ENCODE peak calls at places on chromosomes 7 and 10, in eight cellular contexts. One of them, this sample, is unnamed. For H3K4me1, the result is how much of the 10 kb centered on the place peaks cover.

GRCh38 chr7:17007841-17008240 is 126.1 kb upstream of the AGR3 start:
- DNase-seq in prostate gland: no peak
- DNase-seq in tibial nerve: no peak
- DNase-seq in ovary: no peak
- DNase-seq in endothelial cell of umbilical vein: no peak
- DNase-seq in A549: no peak
- DNase-seq in sigmoid colon: no peak
- DNase-seq in breast epithelium: no peak
- DNase-seq in this sample: no peak

GRCh38 chr7:2713370-2713769 is 25.4 kb downstream of the AMZ1 start:
- DNase-seq in ovary: no peak
- DNase-seq in prostate gland: no peak
- DNase-seq in breast epithelium: no peak
- DNase-seq in endothelial cell of umbilical vein: no peak
- DNase-seq in tibial nerve: no peak
- DNase-seq in A549: no peak
- DNase-seq in sigmoid colon: no peak
- DNase-seq in this sample: no peak

GRCh38 chr7:75892634-75893272 is 13.9 kb downstream of the RHBDD2 start:
- DNase-seq in tibial nerve: peak
- DNase-seq in prostate gland: peak
- DNase-seq in endothelial cell of umbilical vein: no peak
- DNase-seq in sigmoid colon: peak
- DNase-seq in ovary: peak
- DNase-seq in A549: no peak
- DNase-seq in breast epithelium: peak
- DNase-seq in this sample: peak

GRCh38 chr7:13874783-13875182 is 114.7 kb downstream of the ETV1 start:
- DNase-seq in tibial nerve: no peak
- DNase-seq in ovary: no peak
- DNase-seq in breast epithelium: no peak
- DNase-seq in sigmoid colon: no peak
- DNase-seq in prostate gland: peak
- DNase-seq in A549: no peak
- DNase-seq in endothelial cell of umbilical vein: no peak
- DNase-seq in this sample: no peak

GRCh38 chr7:23207029-23207428 is 25.2 kb downstream of the NUP42 start:
- DNase-seq in prostate gland: no peak
- DNase-seq in endothelial cell of umbilical vein: no peak
- DNase-seq in A549: no peak
- DNase-seq in sigmoid colon: no peak
- DNase-seq in tibial nerve: no peak
- DNase-seq in breast epithelium: no peak
- DNase-seq in ovary: no peak
- DNase-seq in this sample: no peak

GRCh38 chr10:126133906-126134703 is 237.7 kb downstream of the FANK1 start:
- DNase-seq in endothelial cell of umbilical vein: no peak
- DNase-seq in A549: peak
- DNase-seq in tibial nerve: no peak
- DNase-seq in breast epithelium: no peak
- DNase-seq in sigmoid colon: no peak
- DNase-seq in ovary: no peak
- DNase-seq in prostate gland: no peak
- DNase-seq in this sample: no peak

GRCh38 chr10:77357611-77358010 is 280.0 kb downstream of the KCNMA1 start:
- DNase-seq in sigmoid colon: no peak
- DNase-seq in breast epithelium: no peak
- DNase-seq in ovary: no peak
- DNase-seq in endothelial cell of umbilical vein: peak
- DNase-seq in prostate gland: no peak
- DNase-seq in tibial nerve: no peak
- DNase-seq in A549: peak
- DNase-seq in this sample: no peak

GRCh38 chr10:119028900-119029612 is 458 bp upstream of the NANOS1 start:
- DNase-seq in tibial nerve: peak
- DNase-seq in breast epithelium: peak
- DNase-seq in A549: peak
- DNase-seq in prostate gland: peak
- DNase-seq in sigmoid colon: peak
- DNase-seq in ovary: peak
- DNase-seq in endothelial cell of umbilical vein: peak
- DNase-seq in this sample: peak

GRCh38 chr7:45984386-45985295 is 63.6 kb upstream of the IGFBP3 start:
- DNase-seq in prostate gland: no peak
- DNase-seq in A549: no peak
- DNase-seq in ovary: no peak
- DNase-seq in breast epithelium: no peak
- DNase-seq in endothelial cell of umbilical vein: no peak
- DNase-seq in sigmoid colon: no peak
- DNase-seq in tibial nerve: no peak
- DNase-seq in this sample: no peak

GRCh38 chr10:24456319-24456718 is 247.4 kb downstream of the KIAA1217 start:
- DNase-seq in breast epithelium: no peak
- DNase-seq in sigmoid colon: no peak
- DNase-seq in endothelial cell of umbilical vein: no peak
- DNase-seq in tibial nerve: no peak
- DNase-seq in prostate gland: no peak
- DNase-seq in ovary: no peak
- DNase-seq in A549: no peak
- DNase-seq in this sample: no peak

GRCh38 chr10:104328916-104329710 is 9.2 kb downstream of the ITPRIP start:
- DNase-seq in breast epithelium: peak
- DNase-seq in sigmoid colon: peak
- DNase-seq in endothelial cell of umbilical vein: peak
- DNase-seq in ovary: peak
- DNase-seq in A549: peak
- DNase-seq in prostate gland: peak
- DNase-seq in tibial nerve: no peak
- DNase-seq in this sample: no peak

GRCh38 chr10:51960494-51960895 is 261.1 kb upstream of the CSTF2T start:
- DNase-seq in endothelial cell of umbilical vein: peak
- DNase-seq in tibial nerve: peak
- DNase-seq in breast epithelium: no peak
- DNase-seq in A549: peak
- DNase-seq in sigmoid colon: no peak
- DNase-seq in ovary: no peak
- DNase-seq in prostate gland: no peak
- DNase-seq in this sample: no peak

GRCh38 chr10:51377070-51377931 is 303.0 kb downstream of the PRKG1 start:
- DNase-seq in ovary: no peak
- DNase-seq in endothelial cell of umbilical vein: no peak
- DNase-seq in tibial nerve: no peak
- DNase-seq in prostate gland: no peak
- DNase-seq in sigmoid colon: no peak
- DNase-seq in breast epithelium: no peak
- DNase-seq in A549: no peak
- DNase-seq in this sample: no peak

GRCh38 chr7:2651336-2651735 is 19.6 kb downstream of the TTYH3 start:
- DNase-seq in prostate gland: no peak
- DNase-seq in A549: no peak
- DNase-seq in tibial nerve: no peak
- DNase-seq in sigmoid colon: no peak
- DNase-seq in breast epithelium: no peak
- DNase-seq in ovary: no peak
- DNase-seq in endothelial cell of umbilical vein: no peak
- DNase-seq in this sample: no peak

GRCh38 chr7:54985405-54986360 is 33.1 kb upstream of the EGFR start:
- DNase-seq in ovary: no peak
- DNase-seq in sigmoid colon: no peak
- DNase-seq in tibial nerve: no peak
- DNase-seq in endothelial cell of umbilical vein: no peak
- DNase-seq in A549: peak
- DNase-seq in breast epithelium: no peak
- DNase-seq in prostate gland: no peak
- DNase-seq in this sample: no peak
- H3K4me3 ChIP-seq in ovary: no peak
- H3K4me3 ChIP-seq in sigmoid colon: no peak
- H3K4me3 ChIP-seq in tibial nerve: no peak
- H3K4me3 ChIP-seq in endothelial cell of umbilical vein: no peak
- H3K4me3 ChIP-seq in A549: peak
- H3K4me3 ChIP-seq in breast epithelium: no peak
- H3K4me3 ChIP-seq in prostate gland: no peak
- H3K4me3 ChIP-seq in this sample: no peak

GRCh38 chr7:1022801-1023465 is 21.4 kb upstream of the GPR146 start:
- DNase-seq in prostate gland: no peak
- DNase-seq in A549: no peak
- DNase-seq in breast epithelium: no peak
- DNase-seq in tibial nerve: no peak
- DNase-seq in sigmoid colon: no peak
- DNase-seq in ovary: no peak
- DNase-seq in endothelial cell of umbilical vein: no peak
- DNase-seq in this sample: peak

GRCh38 chr7:1021931-1022330 is 22.4 kb upstream of the GPR146 start:
- DNase-seq in endothelial cell of umbilical vein: no peak
- DNase-seq in ovary: no peak
- DNase-seq in A549: no peak
- DNase-seq in prostate gland: no peak
- DNase-seq in tibial nerve: no peak
- DNase-seq in breast epithelium: no peak
- DNase-seq in sigmoid colon: no peak
- DNase-seq in this sample: no peak

GRCh38 chr7:1021366-1021765 is 23.0 kb upstream of the GPR146 start:
- DNase-seq in sigmoid colon: no peak
- DNase-seq in endothelial cell of umbilical vein: no peak
- DNase-seq in A549: no peak
- DNase-seq in tibial nerve: no peak
- DNase-seq in prostate gland: no peak
- DNase-seq in breast epithelium: no peak
- DNase-seq in ovary: no peak
- DNase-seq in this sample: no peak

GRCh38 chr7:1020849-1021251 is 23.5 kb upstream of the GPR146 start:
- DNase-seq in A549: no peak
- DNase-seq in breast epithelium: no peak
- DNase-seq in ovary: no peak
- DNase-seq in endothelial cell of umbilical vein: no peak
- DNase-seq in prostate gland: no peak
- DNase-seq in tibial nerve: no peak
- DNase-seq in sigmoid colon: no peak
- DNase-seq in this sample: no peak

DNA sequence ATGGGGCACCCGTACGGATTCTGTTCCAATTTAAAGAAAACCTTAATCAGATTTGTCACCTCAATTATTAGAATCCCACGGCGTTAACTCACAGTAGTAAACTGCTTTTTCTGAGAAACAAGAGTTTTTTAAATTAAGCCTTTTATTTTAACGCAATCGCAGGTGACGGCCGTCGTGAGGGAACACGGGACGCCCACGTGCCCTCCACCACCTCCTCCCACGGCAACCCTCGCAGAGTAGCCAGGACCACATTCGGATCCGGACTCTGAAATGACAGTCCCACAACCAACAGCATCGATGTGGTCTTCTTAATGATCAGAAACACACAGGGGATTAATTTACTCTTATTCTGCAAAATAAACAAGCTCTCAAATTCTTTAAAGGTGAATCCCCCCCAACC is 22.0 kb upstream of the GPR146 start:
- DNase-seq in A549: no peak
- DNase-seq in prostate gland: no peak
- DNase-seq in endothelial cell of umbilical vein: no peak
- DNase-seq in sigmoid colon: no peak
- DNase-seq in breast epithelium: no peak
- DNase-seq in tibial nerve: no peak
- DNase-seq in ovary: no peak
- DNase-seq in this sample: no peak
- H3K4me1 ChIP-seq in A549: under half
- H3K4me1 ChIP-seq in prostate gland: under half
- H3K4me1 ChIP-seq in endothelial cell of umbilical vein: under half
- H3K4me1 ChIP-seq in sigmoid colon: under half
- H3K4me1 ChIP-seq in breast epithelium: under half
- H3K4me1 ChIP-seq in tibial nerve: under half
- H3K4me1 ChIP-seq in ovary: under half
- H3K4me1 ChIP-seq in this sample: under half

DNA sequence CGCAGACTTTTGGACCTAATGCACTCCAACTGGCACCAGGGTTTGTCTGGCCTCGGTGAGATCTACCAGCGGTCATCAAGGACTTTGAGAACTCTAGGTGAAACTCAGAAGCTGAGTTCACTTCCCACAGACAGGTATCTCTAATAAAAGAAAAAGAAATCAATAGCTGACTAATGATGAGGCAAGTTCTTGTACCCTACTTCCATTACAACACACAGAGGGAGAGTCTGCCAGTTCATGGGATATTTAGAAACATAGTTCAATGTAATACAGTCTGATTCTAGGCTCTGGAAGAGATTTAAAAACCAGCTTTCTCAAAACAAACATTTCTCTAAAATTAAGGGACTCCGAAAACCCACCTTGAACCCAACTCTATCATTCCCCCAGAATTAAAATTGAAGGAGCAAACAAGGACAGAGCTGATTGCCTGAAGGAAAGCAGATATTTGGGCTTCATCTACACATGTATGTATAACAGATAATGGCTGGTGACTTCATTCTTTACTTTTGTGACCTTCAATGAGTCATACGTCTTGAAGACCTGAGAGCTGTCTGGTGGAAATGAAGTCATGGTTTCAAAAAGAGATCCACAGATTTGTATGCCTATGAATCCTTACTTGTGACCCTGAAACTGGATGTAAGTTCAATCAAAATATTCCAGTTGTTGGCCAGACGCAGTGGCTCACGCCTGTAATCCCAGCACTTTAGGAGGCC is 2.7 kb upstream of the PNLIPRP1 start:
- DNase-seq in sigmoid colon: no peak
- DNase-seq in tibial nerve: no peak
- DNase-seq in A549: no peak
- DNase-seq in ovary: no peak
- DNase-seq in breast epithelium: no peak
- DNase-seq in endothelial cell of umbilical vein: no peak
- DNase-seq in prostate gland: no peak
- DNase-seq in this sample: no peak
- TF ChIP-seq POLR2A in sigmoid colon: no peak
- TF ChIP-seq POLR2A in tibial nerve: no peak
- TF ChIP-seq POLR2A in A549: no peak
- TF ChIP-seq POLR2A in ovary: no peak
- TF ChIP-seq POLR2A in breast epithelium: no peak
- TF ChIP-seq POLR2A in endothelial cell of umbilical vein: no peak
- TF ChIP-seq POLR2A in prostate gland: no peak
- TF ChIP-seq POLR2A in this sample: no peak

GRCh38 chr7:30135271-30135550 is 425 bp downstream of the MTURN start:
- DNase-seq in breast epithelium: no peak
- DNase-seq in tibial nerve: no peak
- DNase-seq in A549: no peak
- DNase-seq in ovary: no peak
- DNase-seq in endothelial cell of umbilical vein: no peak
- DNase-seq in sigmoid colon: no peak
- DNase-seq in prostate gland: no peak
- DNase-seq in this sample: no peak

GRCh38 chr7:30134523-30135270 is at the start of gene MTURN:
- DNase-seq in breast epithelium: peak
- DNase-seq in A549: peak
- DNase-seq in sigmoid colon: peak
- DNase-seq in prostate gland: peak
- DNase-seq in tibial nerve: peak
- DNase-seq in ovary: peak
- DNase-seq in endothelial cell of umbilical vein: peak
- DNase-seq in this sample: peak

GRCh38 chr7:30136743-30137485 is 2.1 kb downstream of the MTURN start:
- DNase-seq in endothelial cell of umbilical vein: no peak
- DNase-seq in sigmoid colon: no peak
- DNase-seq in tibial nerve: no peak
- DNase-seq in prostate gland: no peak
- DNase-seq in ovary: no peak
- DNase-seq in A549: no peak
- DNase-seq in breast epithelium: no peak
- DNase-seq in this sample: no peak

GRCh38 chr7:30136339-30136738 is 1.6 kb downstream of the MTURN start:
- DNase-seq in ovary: no peak
- DNase-seq in endothelial cell of umbilical vein: no peak
- DNase-seq in breast epithelium: no peak
- DNase-seq in tibial nerve: no peak
- DNase-seq in A549: no peak
- DNase-seq in prostate gland: no peak
- DNase-seq in sigmoid colon: no peak
- DNase-seq in this sample: no peak

GRCh38 chr7:30135551-30136271 is 925 bp downstream of the MTURN start:
- DNase-seq in prostate gland: peak
- DNase-seq in breast epithelium: peak
- DNase-seq in ovary: peak
- DNase-seq in A549: peak
- DNase-seq in tibial nerve: peak
- DNase-seq in endothelial cell of umbilical vein: peak
- DNase-seq in sigmoid colon: peak
- DNase-seq in this sample: peak
- H3K4me3 ChIP-seq in prostate gland: peak
- H3K4me3 ChIP-seq in breast epithelium: peak
- H3K4me3 ChIP-seq in ovary: peak
- H3K4me3 ChIP-seq in A549: peak
- H3K4me3 ChIP-seq in tibial nerve: peak
- H3K4me3 ChIP-seq in endothelial cell of umbilical vein: peak
- H3K4me3 ChIP-seq in sigmoid colon: peak
- H3K4me3 ChIP-seq in this sample: peak

This sample was measured in transverse colon.